ENCODE peak calls at places on chromosomes 6 and 20, in six cellular contexts. O, B, Z, C, R and H are unnamed samples.

GRCh38 chr6:124430741-124431140 is 531.5 kb upstream of the RNF217 start:
- DNase-seq in O (no peak), B (no peak), Z (no peak), C (no peak), R (no peak), H (no peak)

GRCh38 chr6:115360602-115361325 is 699.9 kb downstream of the FRK start:
- DNase-seq in O (no peak), B (no peak), Z (no peak), C (no peak), R (no peak), H (no peak)

GRCh38 chr20:1711826-1712601 is 54.4 kb upstream of the SIRPG start:
- DNase-seq in O (no peak), B (no peak), Z (no peak), C (no peak), R (no peak), H (no peak)

GRCh38 chr6:82330171-82330804 is 33.3 kb upstream of the TPBG start:
- DNase-seq in O (no peak), B (no peak), Z (no peak), C (no peak), R (no peak), H (no peak)

GRCh38 chr6:34246563-34247391 is 2.0 kb downstream of the SMIM29 start:
- DNase-seq in O (peak; percentile 40), B (peak; percentile 89), Z (peak; percentile 71), C (no peak), R (no peak), H (peak; percentile 69)

GRCh38 chr6:76771076-76771634 is 692.1 kb downstream of the HTR1B start:
- DNase-seq in O (no peak), B (no peak), Z (no peak), C (peak; percentile 44), R (peak; percentile 35), H (no peak)

GRCh38 chr6:5023923-5024322 is 20.1 kb upstream of the RPP40 start:
- DNase-seq in O (no peak), B (no peak), Z (no peak), C (no peak), R (no peak), H (no peak)

GRCh38 chr20:8536219-8536618 is 404.2 kb downstream of the PLCB1 start:
- DNase-seq in O (no peak), B (no peak), Z (no peak), C (no peak), R (no peak), H (no peak)

GRCh38 chr20:47334022-47334551 is 22.4 kb downstream of the ZMYND8 start:
- DNase-seq in O (peak; percentile 47), B (no peak), Z (no peak), C (no peak), R (no peak), H (no peak)

GRCh38 chr6:113458368-113459010 is 398.7 kb upstream of the MARCKS start:
- DNase-seq in O (no peak), B (no peak), Z (no peak), C (no peak), R (no peak), H (no peak)

GRCh38 chr6:89985744-89986493 is 91.7 kb downstream of the GJA10 start:
- DNase-seq in O (no peak), B (no peak), Z (no peak), C (no peak), R (no peak), H (no peak)

GRCh38 chr6:11366934-11367637 is 134.6 kb upstream of the NEDD9 start:
- DNase-seq in O (no peak), B (peak; percentile 13), Z (peak; percentile 27), C (no peak), R (no peak), H (no peak)

GRCh38 chr6:134739299-134740090 is 210.4 kb downstream of the ALDH8A1 start:
- DNase-seq in O (no peak), B (no peak), Z (no peak), C (no peak), R (no peak), H (no peak)

GRCh38 chr6:125046107-125046925 is 84.1 kb downstream of the RNF217 start:
- DNase-seq in O (no peak), B (peak; percentile 55), Z (no peak), C (no peak), R (no peak), H (no peak)

GRCh38 chr6:56868687-56869086 is 86.2 kb upstream of the BEND6 start:
- DNase-seq in O (no peak), B (no peak), Z (no peak), C (no peak), R (no peak), H (no peak)

GRCh38 chr6:73362869-73363536 is 545 bp downstream of the KHDC3L start:
- DNase-seq in O (no peak), B (no peak), Z (no peak), C (no peak), R (no peak), H (no peak)

GRCh38 chr6:89372506-89372901 is 20.0 kb upstream of the UBE2J1 start:
- DNase-seq in O (no peak), B (no peak), Z (no peak), C (no peak), R (no peak), H (no peak)

GRCh38 chr6:156183678-156184077 is 593.5 kb upstream of the ARID1B start:
- DNase-seq in O (no peak), B (no peak), Z (no peak), C (no peak), R (no peak), H (no peak)

GRCh38 chr6:31558631-31559500 is 11.5 kb downstream of the NFKBIL1 start:
- DNase-seq in O (peak; percentile 40), B (no peak), Z (no peak), C (peak; percentile 61), R (peak; percentile 26), H (peak; percentile 83)

GRCh38 chr6:125546827-125547226 is 202.6 kb upstream of the HEY2 start:
- DNase-seq in O (peak; percentile 19), B (peak; percentile 53), Z (no peak), C (no peak), R (no peak), H (no peak)

GRCh38 chr20:52824494-52825216 is 147.5 kb upstream of the TSHZ2 start:
- DNase-seq in O (no peak), B (no peak), Z (no peak), C (no peak), R (no peak), H (no peak)

GRCh38 chr20:54025166-54025835 is 45.1 kb downstream of the BCAS1 start:
- DNase-seq in O (no peak), B (peak; percentile 53), Z (no peak), C (no peak), R (no peak), H (no peak)

GRCh38 chr6:32818867-32819266 is 2.1 kb upstream of the HLA-DOB start:
- DNase-seq in O (no peak), B (no peak), Z (no peak), C (no peak), R (no peak), H (no peak)

GRCh38 chr20:7392551-7392950 is 547.7 kb downstream of the HAO1 start:
- DNase-seq in O (no peak), B (no peak), Z (no peak), C (no peak), R (no peak), H (no peak)

DNA sequence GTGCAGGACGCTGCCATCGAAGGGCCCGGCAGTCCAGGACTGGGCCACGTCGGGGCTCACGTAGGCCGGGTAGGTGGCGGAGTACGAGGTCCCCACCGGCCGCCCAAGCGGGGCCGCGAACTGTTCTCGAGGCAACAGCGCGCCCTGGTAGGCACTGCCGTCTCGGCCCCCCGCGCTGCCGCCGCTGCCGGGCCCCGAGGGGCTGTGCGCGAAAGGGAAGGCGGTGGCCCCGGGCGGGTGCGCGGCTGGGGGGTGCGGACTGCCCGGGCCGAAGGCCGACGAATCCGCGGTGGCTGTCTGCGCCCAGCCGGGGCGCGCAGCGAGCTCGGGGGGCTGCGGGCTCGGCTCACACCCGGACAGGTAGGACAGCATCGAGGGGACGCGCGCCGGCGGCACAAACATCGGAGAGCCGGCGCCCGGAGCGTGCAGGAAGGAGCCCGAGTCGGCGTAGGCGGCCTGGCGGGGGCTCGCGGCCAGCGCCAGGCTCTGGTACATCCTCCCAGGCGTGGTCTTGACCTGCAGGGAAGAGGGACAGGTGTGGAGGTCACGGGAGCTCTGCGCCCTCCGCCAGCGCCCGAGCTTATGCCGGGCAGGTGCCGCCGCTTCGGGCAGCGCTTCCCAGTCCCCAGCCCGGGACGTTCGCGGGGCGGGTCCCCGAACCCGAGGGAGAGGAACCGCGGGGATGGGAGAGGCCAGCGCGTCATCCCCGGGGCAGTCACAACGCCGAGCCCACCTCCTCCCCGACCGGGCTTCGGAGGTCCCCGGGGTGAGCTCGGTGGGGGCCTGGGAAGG is 572 bp downstream of the GATA5 start:
- DNase-seq in O (no peak), B (peak; percentile 81), Z (no peak), C (no peak), R (no peak), H (no peak)
- H3K4me3 ChIP-seq in O (no peak overlapping the region), B (no peak overlapping the region), Z (no peak overlapping the region), C (peak overlapping the region; percentile 39), R (peak overlapping the region; percentile 63), H (no peak overlapping the region)

DNA sequence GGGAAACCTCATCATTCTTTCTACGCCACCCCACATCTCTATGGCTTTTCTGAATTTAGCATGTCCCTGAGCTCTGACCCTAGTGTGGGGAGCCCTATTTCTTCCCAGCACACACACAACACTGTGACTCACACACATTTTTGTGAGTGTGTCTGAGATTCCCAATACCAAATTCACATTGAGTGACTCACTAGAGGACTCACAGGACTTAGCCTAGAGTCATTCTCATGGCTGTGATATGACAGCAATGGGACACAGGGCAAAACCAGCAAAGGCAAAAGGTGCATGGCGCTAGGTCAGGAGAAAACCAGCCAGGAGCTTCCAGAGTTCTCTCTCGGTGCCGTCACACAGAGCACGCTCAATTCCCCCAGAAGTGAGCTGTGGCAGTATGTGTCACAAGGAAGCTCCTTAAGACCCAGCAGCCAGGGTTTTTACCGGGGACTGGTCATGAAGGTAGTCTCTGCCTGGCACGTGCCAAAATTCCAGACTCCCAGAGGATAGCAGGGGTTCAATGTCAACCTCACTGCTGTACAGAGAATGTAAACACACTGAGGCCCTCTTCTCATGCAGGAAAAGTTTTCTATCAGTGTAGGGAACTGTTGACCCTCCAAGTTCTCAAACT is 6.2 kb downstream of the CSTL1 start:
- DNase-seq in O (no peak), B (no peak), Z (no peak), C (no peak), R (no peak), H (no peak)
- TF ChIP-seq CTCF in O (no peak), B (no peak), Z (no peak), C (no peak), R (no peak), H (no peak)

GRCh38 chr20:4217349-4217761 is 202.0 kb upstream of the RNF24 start:
- DNase-seq in O (peak; percentile 69), B (peak; percentile 75), Z (peak; percentile 77), C (peak; percentile 58), R (peak; percentile 35), H (no peak)
- H3K36me3 ChIP-seq in O (no peaks in the 10 kb centered on the region), B (no peaks in the 10 kb centered on the region), Z (no peaks in the 10 kb centered on the region), C (no peaks in the 10 kb centered on the region), R (no peaks in the 10 kb centered on the region), H (no peaks in the 10 kb centered on the region)

DNA sequence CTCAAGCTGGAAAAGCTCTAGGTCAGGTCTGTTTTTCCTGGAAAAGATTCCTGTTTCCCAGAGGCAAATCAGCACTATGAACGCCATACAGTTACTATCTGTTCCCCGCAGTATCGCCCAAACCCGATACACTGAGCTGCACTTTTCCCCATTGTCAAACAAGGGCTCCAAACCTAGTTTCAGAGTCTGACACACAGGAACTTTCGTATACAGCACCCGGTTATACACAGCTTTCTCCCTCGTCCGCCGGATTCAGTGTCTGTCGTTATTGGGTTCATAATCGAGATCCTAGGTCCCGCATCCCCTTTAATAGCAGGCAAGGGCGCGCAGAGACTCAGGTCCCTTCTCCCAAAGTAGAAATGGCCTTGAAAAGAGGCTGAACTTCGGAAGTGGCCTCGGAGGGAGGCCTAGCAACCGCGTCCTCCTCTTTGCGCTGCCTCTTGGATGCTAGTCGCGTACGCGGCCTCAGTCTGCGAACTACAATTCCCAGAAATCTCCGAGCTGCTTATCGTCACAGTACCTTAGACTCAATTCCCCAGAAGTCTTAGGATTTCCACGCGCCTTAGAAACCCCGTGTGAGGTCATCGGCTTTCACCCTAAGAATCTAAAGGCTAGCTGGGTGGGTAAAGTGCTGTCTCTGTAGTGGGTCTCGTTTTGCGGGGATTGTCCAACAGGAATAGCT is 34.2 kb downstream of the ZNF391 start:
- DNase-seq in O (peak; percentile 3), B (no peak), Z (no peak), C (no peak), R (peak; percentile 16), H (no peak)
- H3K4me3 ChIP-seq in O (no peak overlapping the region), B (no peak overlapping the region), Z (no peak overlapping the region), C (no peak overlapping the region), R (peak overlapping the region; percentile 42), H (no peak overlapping the region)